ENCODE peak calls at places on chromosomes 11 and 22, in eight cellular contexts. One of them, this sample, is unnamed.

GRCh38 chr22:37544955-37545702 is 15.2 kb upstream of the CDC42EP1 start:
- DNase-seq in AG04450: no peak
- DNase-seq in foreskin fibroblast: peak
- DNase-seq in cardiac muscle cell: peak
- DNase-seq in activated CD4-positive, CD25-positive, alpha-beta regulatory T cell: peak
- DNase-seq in A549: peak
- DNase-seq in NCI-H1092 treated with DMSO at 0.1 percent for 48 hours: peak
- DNase-seq in ureter: no peak
- DNase-seq in this sample: no peak

GRCh38 chr11:46414466-46414796 is 22.9 kb upstream of the CHRM4 start:
- DNase-seq in NCI-H1092 treated with DMSO at 0.1 percent for 48 hours: peak
- DNase-seq in ureter: no peak
- DNase-seq in cardiac muscle cell: no peak
- DNase-seq in foreskin fibroblast: no peak
- DNase-seq in AG04450: no peak
- DNase-seq in A549: no peak
- DNase-seq in activated CD4-positive, CD25-positive, alpha-beta regulatory T cell: no peak
- DNase-seq in this sample: no peak

GRCh38 chr11:82533628-82534353 is 199.9 kb downstream of the FAM181B start:
- DNase-seq in cardiac muscle cell: no peak
- DNase-seq in foreskin fibroblast: no peak
- DNase-seq in NCI-H1092 treated with DMSO at 0.1 percent for 48 hours: no peak
- DNase-seq in activated CD4-positive, CD25-positive, alpha-beta regulatory T cell: no peak
- DNase-seq in ureter: no peak
- DNase-seq in AG04450: no peak
- DNase-seq in A549: no peak
- DNase-seq in this sample: no peak

GRCh38 chr11:113985906-113986305 is 11.0 kb downstream of the HTR3A start:
- DNase-seq in AG04450: no peak
- DNase-seq in foreskin fibroblast: no peak
- DNase-seq in NCI-H1092 treated with DMSO at 0.1 percent for 48 hours: no peak
- DNase-seq in activated CD4-positive, CD25-positive, alpha-beta regulatory T cell: no peak
- DNase-seq in cardiac muscle cell: no peak
- DNase-seq in A549: no peak
- DNase-seq in ureter: no peak
- DNase-seq in this sample: no peak

GRCh38 chr11:72238040-72238450 is 5.9 kb downstream of the PHOX2A start:
- DNase-seq in NCI-H1092 treated with DMSO at 0.1 percent for 48 hours: peak
- DNase-seq in ureter: no peak
- DNase-seq in foreskin fibroblast: peak
- DNase-seq in cardiac muscle cell: peak
- DNase-seq in A549: peak
- DNase-seq in activated CD4-positive, CD25-positive, alpha-beta regulatory T cell: peak
- DNase-seq in AG04450: no peak
- DNase-seq in this sample: no peak

GRCh38 chr11:75263944-75264349 is 23.4 kb downstream of the TPBGL start:
- DNase-seq in NCI-H1092 treated with DMSO at 0.1 percent for 48 hours: no peak
- DNase-seq in A549: no peak
- DNase-seq in foreskin fibroblast: no peak
- DNase-seq in ureter: no peak
- DNase-seq in AG04450: no peak
- DNase-seq in cardiac muscle cell: no peak
- DNase-seq in activated CD4-positive, CD25-positive, alpha-beta regulatory T cell: no peak
- DNase-seq in this sample: no peak

GRCh38 chr11:36452231-36452630 is 57.8 kb downstream of the TRAF6 start:
- DNase-seq in cardiac muscle cell: peak
- DNase-seq in A549: no peak
- DNase-seq in foreskin fibroblast: no peak
- DNase-seq in AG04450: no peak
- DNase-seq in NCI-H1092 treated with DMSO at 0.1 percent for 48 hours: no peak
- DNase-seq in activated CD4-positive, CD25-positive, alpha-beta regulatory T cell: no peak
- DNase-seq in ureter: no peak
- DNase-seq in this sample: no peak

GRCh38 chr11:27319065-27319464 is 44.0 kb downstream of the CCDC34 start:
- DNase-seq in cardiac muscle cell: peak
- DNase-seq in AG04450: no peak
- DNase-seq in NCI-H1092 treated with DMSO at 0.1 percent for 48 hours: no peak
- DNase-seq in A549: peak
- DNase-seq in foreskin fibroblast: peak
- DNase-seq in ureter: no peak
- DNase-seq in activated CD4-positive, CD25-positive, alpha-beta regulatory T cell: no peak
- DNase-seq in this sample: no peak

GRCh38 chr22:50238755-50239154 is 6.1 kb downstream of the TUBGCP6 start:
- DNase-seq in AG04450: no peak
- DNase-seq in activated CD4-positive, CD25-positive, alpha-beta regulatory T cell: no peak
- DNase-seq in cardiac muscle cell: no peak
- DNase-seq in foreskin fibroblast: no peak
- DNase-seq in NCI-H1092 treated with DMSO at 0.1 percent for 48 hours: no peak
- DNase-seq in ureter: no peak
- DNase-seq in A549: no peak
- DNase-seq in this sample: no peak

GRCh38 chr11:12537778-12538401 is 136.3 kb upstream of the TEAD1 start:
- DNase-seq in A549: no peak
- DNase-seq in cardiac muscle cell: no peak
- DNase-seq in NCI-H1092 treated with DMSO at 0.1 percent for 48 hours: no peak
- DNase-seq in activated CD4-positive, CD25-positive, alpha-beta regulatory T cell: no peak
- DNase-seq in AG04450: no peak
- DNase-seq in foreskin fibroblast: peak
- DNase-seq in ureter: no peak
- DNase-seq in this sample: no peak

GRCh38 chr11:47572715-47573255 is 6.0 kb downstream of the KBTBD4 start:
- DNase-seq in AG04450: no peak
- DNase-seq in activated CD4-positive, CD25-positive, alpha-beta regulatory T cell: no peak
- DNase-seq in ureter: no peak
- DNase-seq in A549: no peak
- DNase-seq in foreskin fibroblast: no peak
- DNase-seq in cardiac muscle cell: no peak
- DNase-seq in NCI-H1092 treated with DMSO at 0.1 percent for 48 hours: peak
- DNase-seq in this sample: no peak

GRCh38 chr11:100984668-100985067 is 144.9 kb downstream of the PGR start:
- DNase-seq in cardiac muscle cell: no peak
- DNase-seq in activated CD4-positive, CD25-positive, alpha-beta regulatory T cell: no peak
- DNase-seq in NCI-H1092 treated with DMSO at 0.1 percent for 48 hours: no peak
- DNase-seq in ureter: no peak
- DNase-seq in A549: no peak
- DNase-seq in AG04450: no peak
- DNase-seq in foreskin fibroblast: no peak
- DNase-seq in this sample: no peak

GRCh38 chr22:17774206-17774927 is at the start of gene BID:
- DNase-seq in foreskin fibroblast: no peak
- DNase-seq in AG04450: no peak
- DNase-seq in NCI-H1092 treated with DMSO at 0.1 percent for 48 hours: no peak
- DNase-seq in A549: no peak
- DNase-seq in cardiac muscle cell: peak
- DNase-seq in activated CD4-positive, CD25-positive, alpha-beta regulatory T cell: no peak
- DNase-seq in ureter: no peak
- DNase-seq in this sample: no peak

GRCh38 chr11:131253885-131254204 is 116.6 kb upstream of the NTM start:
- DNase-seq in A549: no peak
- DNase-seq in foreskin fibroblast: no peak
- DNase-seq in AG04450: no peak
- DNase-seq in activated CD4-positive, CD25-positive, alpha-beta regulatory T cell: no peak
- DNase-seq in ureter: no peak
- DNase-seq in NCI-H1092 treated with DMSO at 0.1 percent for 48 hours: no peak
- DNase-seq in cardiac muscle cell: no peak
- DNase-seq in this sample: peak

GRCh38 chr11:66068923-66069714 is 953 bp upstream of the PACS1 start:
- DNase-seq in A549: peak
- DNase-seq in cardiac muscle cell: peak
- DNase-seq in foreskin fibroblast: peak
- DNase-seq in ureter: no peak
- DNase-seq in NCI-H1092 treated with DMSO at 0.1 percent for 48 hours: peak
- DNase-seq in AG04450: no peak
- DNase-seq in activated CD4-positive, CD25-positive, alpha-beta regulatory T cell: no peak
- DNase-seq in this sample: no peak

GRCh38 chr11:86781546-86781945 is 18.8 kb upstream of the PRSS23 start:
- DNase-seq in NCI-H1092 treated with DMSO at 0.1 percent for 48 hours: no peak
- DNase-seq in AG04450: no peak
- DNase-seq in cardiac muscle cell: no peak
- DNase-seq in foreskin fibroblast: no peak
- DNase-seq in activated CD4-positive, CD25-positive, alpha-beta regulatory T cell: no peak
- DNase-seq in A549: no peak
- DNase-seq in ureter: no peak
- DNase-seq in this sample: no peak

GRCh38 chr11:111514216-111515031 is at the start of gene HOATZ:
- DNase-seq in A549: no peak
- DNase-seq in activated CD4-positive, CD25-positive, alpha-beta regulatory T cell: no peak
- DNase-seq in cardiac muscle cell: peak
- DNase-seq in foreskin fibroblast: no peak
- DNase-seq in NCI-H1092 treated with DMSO at 0.1 percent for 48 hours: no peak
- DNase-seq in ureter: no peak
- DNase-seq in AG04450: no peak
- DNase-seq in this sample: no peak

GRCh38 chr11:110261195-110262140 is 34.9 kb downstream of the RDX start:
- DNase-seq in AG04450: no peak
- DNase-seq in foreskin fibroblast: no peak
- DNase-seq in A549: no peak
- DNase-seq in cardiac muscle cell: peak
- DNase-seq in ureter: no peak
- DNase-seq in NCI-H1092 treated with DMSO at 0.1 percent for 48 hours: no peak
- DNase-seq in activated CD4-positive, CD25-positive, alpha-beta regulatory T cell: no peak
- DNase-seq in this sample: no peak

GRCh38 chr11:113553235-113553634 is 78.0 kb upstream of the DRD2 start:
- DNase-seq in ureter: no peak
- DNase-seq in activated CD4-positive, CD25-positive, alpha-beta regulatory T cell: no peak
- DNase-seq in NCI-H1092 treated with DMSO at 0.1 percent for 48 hours: no peak
- DNase-seq in AG04450: peak
- DNase-seq in A549: peak
- DNase-seq in foreskin fibroblast: peak
- DNase-seq in cardiac muscle cell: peak
- DNase-seq in this sample: no peak

GRCh38 chr11:18013790-18014507 is 1.1 kb upstream of the SERGEF start:
- DNase-seq in AG04450: no peak
- DNase-seq in activated CD4-positive, CD25-positive, alpha-beta regulatory T cell: no peak
- DNase-seq in A549: peak
- DNase-seq in ureter: no peak
- DNase-seq in cardiac muscle cell: peak
- DNase-seq in NCI-H1092 treated with DMSO at 0.1 percent for 48 hours: peak
- DNase-seq in foreskin fibroblast: no peak
- DNase-seq in this sample: no peak

GRCh38 chr11:1871531-1871930 is 18.6 kb downstream of the LSP1 start:
- DNase-seq in activated CD4-positive, CD25-positive, alpha-beta regulatory T cell: no peak
- DNase-seq in A549: no peak
- DNase-seq in NCI-H1092 treated with DMSO at 0.1 percent for 48 hours: no peak
- DNase-seq in foreskin fibroblast: no peak
- DNase-seq in cardiac muscle cell: no peak
- DNase-seq in ureter: no peak
- DNase-seq in AG04450: no peak
- DNase-seq in this sample: no peak

GRCh38 chr11:130315354-130315970 is 745 bp upstream of the ZBTB44 start:
- DNase-seq in activated CD4-positive, CD25-positive, alpha-beta regulatory T cell: peak
- DNase-seq in ureter: peak
- DNase-seq in foreskin fibroblast: no peak
- DNase-seq in A549: no peak
- DNase-seq in cardiac muscle cell: peak
- DNase-seq in NCI-H1092 treated with DMSO at 0.1 percent for 48 hours: peak
- DNase-seq in AG04450: no peak
- DNase-seq in this sample: no peak

GRCh38 chr22:35615156-35615555 is 2.0 kb downstream of the MB start:
- DNase-seq in activated CD4-positive, CD25-positive, alpha-beta regulatory T cell: no peak
- DNase-seq in foreskin fibroblast: no peak
- DNase-seq in A549: no peak
- DNase-seq in cardiac muscle cell: peak
- DNase-seq in AG04450: no peak
- DNase-seq in ureter: no peak
- DNase-seq in NCI-H1092 treated with DMSO at 0.1 percent for 48 hours: no peak
- DNase-seq in this sample: no peak

GRCh38 chr22:23121026-23121823 is 20.6 kb downstream of the RSPH14 start:
- DNase-seq in foreskin fibroblast: peak
- DNase-seq in A549: no peak
- DNase-seq in cardiac muscle cell: no peak
- DNase-seq in activated CD4-positive, CD25-positive, alpha-beta regulatory T cell: no peak
- DNase-seq in AG04450: no peak
- DNase-seq in ureter: no peak
- DNase-seq in NCI-H1092 treated with DMSO at 0.1 percent for 48 hours: no peak
- DNase-seq in this sample: no peak

GRCh38 chr11:129614256-129614944 is 201.2 kb upstream of the TMEM45B start:
- DNase-seq in NCI-H1092 treated with DMSO at 0.1 percent for 48 hours: no peak
- DNase-seq in cardiac muscle cell: no peak
- DNase-seq in ureter: no peak
- DNase-seq in A549: no peak
- DNase-seq in AG04450: no peak
- DNase-seq in activated CD4-positive, CD25-positive, alpha-beta regulatory T cell: no peak
- DNase-seq in foreskin fibroblast: no peak
- DNase-seq in this sample: no peak

GRCh38 chr11:795638-796564 is 2.2 kb downstream of the SLC25A22 start:
- DNase-seq in cardiac muscle cell: peak
- DNase-seq in foreskin fibroblast: peak
- DNase-seq in AG04450: peak
- DNase-seq in NCI-H1092 treated with DMSO at 0.1 percent for 48 hours: peak
- DNase-seq in A549: no peak
- DNase-seq in ureter: peak
- DNase-seq in activated CD4-positive, CD25-positive, alpha-beta regulatory T cell: peak
- DNase-seq in this sample: peak

GRCh38 chr11:3155216-3155615 is 9.9 kb downstream of the OSBPL5 start:
- DNase-seq in cardiac muscle cell: no peak
- DNase-seq in ureter: no peak
- DNase-seq in activated CD4-positive, CD25-positive, alpha-beta regulatory T cell: no peak
- DNase-seq in AG04450: no peak
- DNase-seq in A549: no peak
- DNase-seq in foreskin fibroblast: no peak
- DNase-seq in NCI-H1092 treated with DMSO at 0.1 percent for 48 hours: no peak
- DNase-seq in this sample: no peak

GRCh38 chr11:21185959-21186358 is 516.6 kb downstream of the NELL1 start:
- DNase-seq in foreskin fibroblast: no peak
- DNase-seq in cardiac muscle cell: no peak
- DNase-seq in AG04450: no peak
- DNase-seq in A549: no peak
- DNase-seq in ureter: no peak
- DNase-seq in NCI-H1092 treated with DMSO at 0.1 percent for 48 hours: no peak
- DNase-seq in activated CD4-positive, CD25-positive, alpha-beta regulatory T cell: no peak
- DNase-seq in this sample: no peak

GRCh38 chr22:20586403-20586745 is 79.0 kb downstream of the MED15 start:
- DNase-seq in activated CD4-positive, CD25-positive, alpha-beta regulatory T cell: no peak
- DNase-seq in A549: no peak
- DNase-seq in cardiac muscle cell: no peak
- DNase-seq in foreskin fibroblast: no peak
- DNase-seq in ureter: no peak
- DNase-seq in NCI-H1092 treated with DMSO at 0.1 percent for 48 hours: no peak
- DNase-seq in AG04450: no peak
- DNase-seq in this sample: no peak

GRCh38 chr22:20080445-20080775 is 369 bp downstream of the DGCR8 start:
- DNase-seq in foreskin fibroblast: peak
- DNase-seq in ureter: peak
- DNase-seq in NCI-H1092 treated with DMSO at 0.1 percent for 48 hours: peak
- DNase-seq in A549: peak
- DNase-seq in AG04450: no peak
- DNase-seq in activated CD4-positive, CD25-positive, alpha-beta regulatory T cell: peak
- DNase-seq in cardiac muscle cell: peak
- DNase-seq in this sample: no peak

GRCh38 chr11:69931994-69932910 is 113.0 kb upstream of the FGF3 start:
- DNase-seq in AG04450: no peak
- DNase-seq in cardiac muscle cell: no peak
- DNase-seq in activated CD4-positive, CD25-positive, alpha-beta regulatory T cell: no peak
- DNase-seq in A549: no peak
- DNase-seq in foreskin fibroblast: no peak
- DNase-seq in ureter: no peak
- DNase-seq in NCI-H1092 treated with DMSO at 0.1 percent for 48 hours: no peak
- DNase-seq in this sample: no peak